ENCODE peak calls at places on chromosomes 16 and 17, in eight cellular contexts. O is neural crest cell, J is NCI-H2081, N is AG04450, L is non-pigmented ciliary epithelial cell, Z is uterus, K is endodermal cell, V is SK-N-SH. E is an unnamed sample.

GRCh38 chr17:80790981-80791742 is 200.5 kb upstream of the CHMP6 start:
- DNase-seq in O (no peak), V (no peak), L (no peak), J (no peak), Z (no peak), K (peak), N (no peak), E (no peak)

GRCh38 chr17:3915642-3916012 is 638 bp downstream of the P2RX1 start:
- DNase-seq in L (no peak), K (no peak), V (no peak), Z (no peak), N (no peak), J (no peak), O (no peak), E (no peak)

GRCh38 chr16:12602811-12603698 is 200.6 kb downstream of the CPPED1 start:
- DNase-seq in L (no peak), V (no peak), K (peak), N (no peak), O (no peak), J (no peak), Z (no peak), E (no peak)

GRCh38 chr17:44345497-44346026 is 460 bp downstream of the GRN start:
- DNase-seq in Z (peak), L (no peak), V (peak), N (no peak), J (peak), O (peak), K (peak), E (no peak)

GRCh38 chr16:35149550-35149949 is 1690.1 kb downstream of the TP53TG3F start:
- DNase-seq in Z (no peak), L (no peak), O (no peak), N (no peak), J (no peak), V (no peak), K (no peak), E (no peak)

GRCh38 chr16:19090916-19091315 is 22.8 kb upstream of the ITPRIPL2 start:
- DNase-seq in O (no peak), J (no peak), K (no peak), Z (no peak), N (no peak), L (no peak), V (no peak), E (no peak)

GRCh38 chr17:21280081-21280518 is 4.4 kb upstream of the MAP2K3 start:
- DNase-seq in L (no peak), N (peak), J (peak), Z (peak), K (peak), V (peak), O (peak), E (no peak)

GRCh38 chr16:89422905-89423630 is 67.3 kb downstream of the ANKRD11 start:
- DNase-seq in L (peak), V (no peak), J (no peak), O (no peak), N (no peak), K (no peak), Z (no peak), E (no peak)

GRCh38 chr16:57859331-57859730 is 57.0 kb upstream of the KIFC3 start:
- DNase-seq in J (peak), Z (no peak), L (no peak), O (no peak), K (peak), V (no peak), N (no peak), E (no peak)

GRCh38 chr17:35807371-35808144 is 1.7 kb upstream of the TAF15 start:
- DNase-seq in N (no peak), Z (no peak), J (no peak), L (no peak), K (no peak), V (no peak), O (no peak), E (no peak)

GRCh38 chr17:44780161-44780560 is 21.4 kb downstream of the ADAM11 start:
- DNase-seq in Z (no peak), V (no peak), J (no peak), N (no peak), L (no peak), O (no peak), K (peak), E (no peak)

GRCh38 chr17:30821751-30822723 is 2.5 kb downstream of the CRLF3 start:
- DNase-seq in L (no peak), J (no peak), V (no peak), O (no peak), Z (no peak), N (no peak), K (no peak), E (no peak)

GRCh38 chr17:20151174-20151573 is 142.0 kb downstream of the SPECC1 start:
- DNase-seq in O (no peak), L (no peak), V (no peak), J (no peak), N (no peak), Z (no peak), K (no peak), E (no peak)

GRCh38 chr16:57185446-57185944 is 344 bp downstream of the PSME3IP1 start:
- DNase-seq in N (no peak), Z (peak), J (peak), V (peak), O (peak), L (no peak), K (no peak), E (no peak)

GRCh38 chr16:80024443-80024842 is 423.9 kb upstream of the MAF start:
- DNase-seq in Z (no peak), K (no peak), V (no peak), L (no peak), J (no peak), O (no peak), N (no peak), E (no peak)

GRCh38 chr17:47686661-47687327 is 7.2 kb upstream of the TBKBP1 start:
- DNase-seq in L (no peak), K (no peak), Z (no peak), N (no peak), O (no peak), J (no peak), V (no peak), E (no peak)

GRCh38 chr17:73586921-73587680 is 57.1 kb downstream of the SDK2 start:
- DNase-seq in V (peak), J (peak), N (no peak), O (no peak), Z (no peak), L (no peak), K (peak), E (no peak)

GRCh38 chr17:80819422-80820164 is 172.0 kb upstream of the CHMP6 start:
- DNase-seq in J (peak), V (peak), Z (no peak), N (no peak), K (no peak), L (no peak), O (no peak), E (no peak)

GRCh38 chr17:47802341-47803022 is 19.1 kb downstream of the OSBPL7 start:
- DNase-seq in L (peak), K (peak), O (peak), N (no peak), V (peak), J (peak), Z (no peak), E (no peak)

GRCh38 chr16:87178177-87178863 is 138.9 kb downstream of the C16orf95 start:
- DNase-seq in J (no peak), L (no peak), V (peak), N (no peak), Z (no peak), K (peak), O (no peak), E (no peak)

GRCh38 chr16:81003610-81004460 is 2.9 kb downstream of the CMC2 start:
- DNase-seq in N (no peak), K (no peak), Z (no peak), V (no peak), L (no peak), O (no peak), J (no peak), E (no peak)

GRCh38 chr17:8047769-8048110 is 8.9 kb downstream of the ALOX15B start:
- DNase-seq in V (no peak), K (no peak), J (no peak), Z (no peak), O (no peak), L (no peak), N (no peak), E (no peak)

GRCh38 chr17:57108656-57109392 is 23.8 kb downstream of the AKAP1 start:
- DNase-seq in J (no peak), V (no peak), Z (no peak), N (no peak), K (peak), L (no peak), O (no peak), E (no peak)

GRCh38 chr17:27607692-27608091 is 23.3 kb upstream of the LGALS9 start:
- DNase-seq in O (no peak), V (no peak), K (no peak), N (no peak), Z (no peak), J (no peak), L (no peak), E (no peak)

GRCh38 chr17:10668771-10669170 is 11.7 kb upstream of the MYH3 start:
- DNase-seq in N (peak), J (no peak), L (peak), K (no peak), V (no peak), Z (no peak), O (no peak), E (peak)

GRCh38 chr17:34383225-34383615 is 20.2 kb upstream of the CCL1 start:
- DNase-seq in N (no peak), O (no peak), V (no peak), Z (no peak), K (no peak), J (no peak), L (no peak), E (no peak)

GRCh38 chr17:56222255-56222654 is 69.0 kb downstream of the ANKFN1 start:
- DNase-seq in Z (no peak), L (no peak), J (no peak), V (no peak), K (no peak), O (no peak), N (no peak), E (no peak)

GRCh38 chr16:56950881-56951771 is 10.6 kb upstream of the CETP start:
- DNase-seq in J (peak), V (peak), K (peak), L (no peak), Z (no peak), N (no peak), O (peak), E (no peak)

GRCh38 chr17:13002761-13003453 is 14.9 kb downstream of the ELAC2 start:
- DNase-seq in V (peak), N (peak), L (no peak), Z (peak), O (peak), J (peak), K (peak), E (peak)

GRCh38 chr16:70740174-70740918 is 54.5 kb upstream of the MTSS2 start:
- DNase-seq in N (no peak), K (no peak), L (no peak), J (no peak), V (no peak), Z (no peak), O (no peak), E (no peak)

GRCh38 chr16:29729116-29729521 is 16.7 kb downstream of the C16orf54 start:
- DNase-seq in J (peak), N (peak), L (peak), V (peak), O (no peak), K (peak), Z (no peak), E (peak)

GRCh38 chr17:6676802-6677157 is 25.2 kb downstream of the C17orf100 start:
- DNase-seq in N (no peak), K (peak), Z (no peak), V (no peak), L (no peak), J (no peak), O (no peak), E (no peak)

GRCh38 chr17:76480676-76481075 is 13.3 kb downstream of the AANAT start:
- DNase-seq in J (no peak), O (peak), L (no peak), K (no peak), Z (no peak), V (no peak), N (no peak), E (no peak)

GRCh38 chr17:27423651-27424050 is 32.6 kb upstream of the KSR1 start:
- DNase-seq in K (no peak), O (no peak), V (no peak), L (no peak), J (no peak), Z (no peak), N (no peak), E (no peak)

GRCh38 chr17:63881935-63882601 is at the start of gene GH2:
- DNase-seq in L (no peak), J (peak), K (peak), Z (peak), V (peak), N (no peak), O (peak), E (no peak)